ENCODE peak calls at places on chromosomes 13 and 19, in five cellular contexts. One of them, this sample, is unnamed.

GRCh38 chr19:53365899-53366493 is 491 bp downstream of the ZNF525 start:
- DNase-seq in neural progenitor cell: peak
- DNase-seq in natural killer cell: no peak
- DNase-seq in CD4-positive, alpha-beta T cell: peak
- DNase-seq in astrocyte: peak
- DNase-seq in this sample: no peak

GRCh38 chr13:49421391-49421790 is 22.5 kb downstream of the CAB39L start:
- DNase-seq in neural progenitor cell: peak
- DNase-seq in natural killer cell: no peak
- DNase-seq in CD4-positive, alpha-beta T cell: peak
- DNase-seq in astrocyte: no peak
- DNase-seq in this sample: no peak

GRCh38 chr13:37065893-37066526 is 6.5 kb upstream of the SUPT20H start:
- DNase-seq in neural progenitor cell: no peak
- DNase-seq in natural killer cell: no peak
- DNase-seq in CD4-positive, alpha-beta T cell: no peak
- DNase-seq in astrocyte: no peak
- DNase-seq in this sample: no peak

GRCh38 chr19:39941151-39941550 is 6.7 kb upstream of the FCGBP start:
- DNase-seq in neural progenitor cell: no peak
- DNase-seq in natural killer cell: no peak
- DNase-seq in CD4-positive, alpha-beta T cell: no peak
- DNase-seq in astrocyte: no peak
- DNase-seq in this sample: no peak

GRCh38 chr13:73991884-73992283 is 142.3 kb downstream of the KLF12 start:
- DNase-seq in neural progenitor cell: no peak
- DNase-seq in natural killer cell: no peak
- DNase-seq in CD4-positive, alpha-beta T cell: no peak
- DNase-seq in astrocyte: no peak
- DNase-seq in this sample: no peak

GRCh38 chr19:55441692-55442321 is 1.3 kb downstream of the SHISA7 start:
- DNase-seq in neural progenitor cell: peak
- DNase-seq in natural killer cell: no peak
- DNase-seq in CD4-positive, alpha-beta T cell: no peak
- DNase-seq in astrocyte: no peak
- DNase-seq in this sample: no peak

GRCh38 chr13:74556002-74556551 is 421.9 kb upstream of the KLF12 start:
- DNase-seq in neural progenitor cell: no peak
- DNase-seq in natural killer cell: no peak
- DNase-seq in CD4-positive, alpha-beta T cell: no peak
- DNase-seq in astrocyte: no peak
- DNase-seq in this sample: no peak

GRCh38 chr13:29573190-29573589 is 22.3 kb downstream of the SLC7A1 start:
- DNase-seq in neural progenitor cell: no peak
- DNase-seq in natural killer cell: no peak
- DNase-seq in CD4-positive, alpha-beta T cell: no peak
- DNase-seq in astrocyte: no peak
- DNase-seq in this sample: no peak

GRCh38 chr13:20129076-20129475 is 31.8 kb downstream of the GJA3 start:
- DNase-seq in neural progenitor cell: no peak
- DNase-seq in natural killer cell: no peak
- DNase-seq in CD4-positive, alpha-beta T cell: no peak
- DNase-seq in astrocyte: no peak
- DNase-seq in this sample: no peak

GRCh38 chr19:30437869-30438268 is 65.7 kb downstream of the ZNF536 start:
- DNase-seq in neural progenitor cell: peak
- DNase-seq in natural killer cell: no peak
- DNase-seq in CD4-positive, alpha-beta T cell: no peak
- DNase-seq in astrocyte: no peak
- DNase-seq in this sample: no peak

GRCh38 chr13:74158028-74158427 is 23.8 kb upstream of the KLF12 start:
- DNase-seq in neural progenitor cell: peak
- DNase-seq in natural killer cell: no peak
- DNase-seq in CD4-positive, alpha-beta T cell: no peak
- DNase-seq in astrocyte: no peak
- DNase-seq in this sample: no peak

GRCh38 chr13:66048888-66049287 is 1181.2 kb downstream of the PCDH9 start:
- DNase-seq in neural progenitor cell: no peak
- DNase-seq in natural killer cell: no peak
- DNase-seq in CD4-positive, alpha-beta T cell: no peak
- DNase-seq in astrocyte: no peak
- DNase-seq in this sample: no peak

GRCh38 chr19:1285737-1286360 is at the start of gene EFNA2:
- DNase-seq in neural progenitor cell: peak
- DNase-seq in natural killer cell: no peak
- DNase-seq in CD4-positive, alpha-beta T cell: no peak
- DNase-seq in astrocyte: no peak
- DNase-seq in this sample: no peak

GRCh38 chr19:41264581-41265375 is 606 bp downstream of the HNRNPUL1 start:
- DNase-seq in neural progenitor cell: peak
- DNase-seq in natural killer cell: no peak
- DNase-seq in CD4-positive, alpha-beta T cell: peak
- DNase-seq in astrocyte: peak
- DNase-seq in this sample: no peak

GRCh38 chr19:51166846-51167490 is 24.9 kb downstream of the SIGLEC7 start:
- DNase-seq in neural progenitor cell: no peak
- DNase-seq in natural killer cell: peak
- DNase-seq in CD4-positive, alpha-beta T cell: peak
- DNase-seq in astrocyte: no peak
- DNase-seq in this sample: no peak

GRCh38 chr19:35373492-35373891 is 2.6 kb downstream of the GPR42 start:
- DNase-seq in neural progenitor cell: no peak
- DNase-seq in natural killer cell: no peak
- DNase-seq in CD4-positive, alpha-beta T cell: no peak
- DNase-seq in astrocyte: no peak
- DNase-seq in this sample: no peak

GRCh38 chr19:18208098-18208951 is 4.5 kb upstream of the RAB3A start:
- DNase-seq in neural progenitor cell: peak
- DNase-seq in natural killer cell: peak
- DNase-seq in CD4-positive, alpha-beta T cell: peak
- DNase-seq in astrocyte: peak
- DNase-seq in this sample: no peak

GRCh38 chr19:2803486-2804155 is 16.0 kb upstream of the ZNF554 start:
- DNase-seq in neural progenitor cell: no peak
- DNase-seq in natural killer cell: no peak
- DNase-seq in CD4-positive, alpha-beta T cell: no peak
- DNase-seq in astrocyte: no peak
- DNase-seq in this sample: no peak

GRCh38 chr19:30365121-30365800 is 6.9 kb upstream of the ZNF536 start:
- DNase-seq in neural progenitor cell: no peak
- DNase-seq in natural killer cell: no peak
- DNase-seq in CD4-positive, alpha-beta T cell: no peak
- DNase-seq in astrocyte: no peak
- DNase-seq in this sample: no peak

GRCh38 chr19:32397736-32398135 is 7.8 kb upstream of the DPY19L3 start:
- DNase-seq in neural progenitor cell: no peak
- DNase-seq in natural killer cell: no peak
- DNase-seq in CD4-positive, alpha-beta T cell: no peak
- DNase-seq in astrocyte: peak
- DNase-seq in this sample: no peak

GRCh38 chr13:41649659-41650058 is 192.3 kb downstream of the RGCC start:
- DNase-seq in neural progenitor cell: peak
- DNase-seq in natural killer cell: no peak
- DNase-seq in CD4-positive, alpha-beta T cell: no peak
- DNase-seq in astrocyte: no peak
- DNase-seq in this sample: no peak

GRCh38 chr13:79190932-79191331 is 215.1 kb downstream of the RBM26 start:
- DNase-seq in neural progenitor cell: no peak
- DNase-seq in natural killer cell: no peak
- DNase-seq in CD4-positive, alpha-beta T cell: no peak
- DNase-seq in astrocyte: no peak
- DNase-seq in this sample: no peak

GRCh38 chr19:48445256-48445605 is 552 bp upstream of the GRWD1 start:
- DNase-seq in neural progenitor cell: peak
- DNase-seq in natural killer cell: no peak
- DNase-seq in CD4-positive, alpha-beta T cell: no peak
- DNase-seq in astrocyte: peak
- DNase-seq in this sample: no peak
- TF ChIP-seq CTCF in neural progenitor cell: peak
- TF ChIP-seq CTCF in natural killer cell: peak
- TF ChIP-seq CTCF in CD4-positive, alpha-beta T cell: peak
- TF ChIP-seq CTCF in astrocyte: peak
- TF ChIP-seq CTCF in this sample: no peak

GRCh38 chr19:4495471-4495870 is 22.8 kb downstream of the PLIN4 start:
- DNase-seq in neural progenitor cell: no peak
- DNase-seq in natural killer cell: no peak
- DNase-seq in CD4-positive, alpha-beta T cell: no peak
- DNase-seq in astrocyte: no peak
- DNase-seq in this sample: no peak
- TF ChIP-seq CTCF in neural progenitor cell: no peak
- TF ChIP-seq CTCF in natural killer cell: no peak
- TF ChIP-seq CTCF in CD4-positive, alpha-beta T cell: no peak
- TF ChIP-seq CTCF in astrocyte: no peak
- TF ChIP-seq CTCF in this sample: no peak

DNA sequence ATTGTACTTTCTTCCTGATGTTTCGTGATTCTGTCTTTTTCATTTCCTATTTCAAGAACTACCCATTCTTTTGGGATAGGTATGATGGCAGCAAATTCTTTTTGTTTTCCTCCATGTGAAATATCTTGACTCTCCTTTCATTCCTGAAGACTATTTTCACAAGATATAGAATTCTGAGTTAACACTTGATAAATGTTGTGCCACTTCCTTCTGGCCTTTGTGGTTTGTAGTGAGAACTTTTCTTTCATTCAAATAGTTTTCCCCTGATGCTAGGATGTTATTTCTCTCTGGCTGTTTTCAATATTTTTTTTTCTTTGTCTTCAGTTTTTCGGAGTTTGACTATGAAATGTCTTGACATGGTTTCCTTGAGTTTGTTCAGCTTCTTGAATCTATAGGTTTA is 8.3 kb upstream of the TUBGCP3 start:
- DNase-seq in neural progenitor cell: no peak
- DNase-seq in natural killer cell: no peak
- DNase-seq in CD4-positive, alpha-beta T cell: no peak
- DNase-seq in astrocyte: peak
- DNase-seq in this sample: no peak
- TF ChIP-seq CTCF in neural progenitor cell: no peak
- TF ChIP-seq CTCF in natural killer cell: no peak
- TF ChIP-seq CTCF in CD4-positive, alpha-beta T cell: no peak
- TF ChIP-seq CTCF in astrocyte: no peak
- TF ChIP-seq CTCF in this sample: no peak

DNA sequence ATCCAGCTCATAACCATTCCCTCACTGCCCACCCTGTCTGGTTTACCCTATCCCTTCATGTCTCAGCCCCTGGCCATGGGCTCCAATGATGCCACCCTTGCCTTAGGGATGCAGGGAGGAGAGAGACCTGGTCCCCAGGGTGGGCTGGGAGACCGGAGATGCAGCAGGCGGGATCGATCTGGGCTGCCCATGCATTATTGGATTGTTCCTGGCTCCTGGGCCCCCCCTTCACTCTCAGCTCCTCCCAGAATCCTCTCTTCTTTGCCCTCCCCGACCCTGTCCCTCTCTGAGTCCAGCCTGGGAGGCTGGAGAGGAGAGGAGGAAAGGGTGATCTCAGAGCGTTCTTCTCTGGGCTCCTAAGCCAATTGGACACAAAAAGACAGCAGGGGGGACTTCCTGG is 5.8 kb downstream of the KASH5 start:
- DNase-seq in neural progenitor cell: no peak
- DNase-seq in natural killer cell: no peak
- DNase-seq in CD4-positive, alpha-beta T cell: no peak
- DNase-seq in astrocyte: no peak
- DNase-seq in this sample: no peak
- TF ChIP-seq CTCF in neural progenitor cell: no peak
- TF ChIP-seq CTCF in natural killer cell: no peak
- TF ChIP-seq CTCF in CD4-positive, alpha-beta T cell: no peak
- TF ChIP-seq CTCF in astrocyte: no peak
- TF ChIP-seq CTCF in this sample: no peak